ENCODE peak calls at places on chromosome 13, in six cellular contexts. R is H1, Y is SK-N-SH, O is GM12878, D is HCT116, L is K562. H is an unnamed sample.

GRCh38 chr13:38173403-38173802 is 176.2 kb upstream of the UFM1 start:
- DNase-seq in R (no peak), Y (no peak), O (no peak), D (no peak), L (no peak), H (no peak)

GRCh38 chr13:49343731-49344130 is 96.0 kb downstream of the CDADC1 start:
- DNase-seq in R (no peak), Y (no peak), O (no peak), D (no peak), L (no peak), H (no peak)

GRCh38 chr13:113063091-113063491 is 42.5 kb upstream of the F7 start:
- DNase-seq in R (no peak), Y (no peak), O (no peak), D (no peak), L (no peak), H (no peak)

GRCh38 chr13:48595330-48596127 is 58.2 kb upstream of the CYSLTR2 start:
- DNase-seq in R (peak), Y (peak), O (no peak), D (peak), L (peak), H (peak)

GRCh38 chr13:94332360-94333040 is 147.0 kb downstream of the DCT start:
- DNase-seq in R (no peak), Y (no peak), O (no peak), D (no peak), L (no peak), H (no peak)

GRCh38 chr13:25608181-25608580 is 236.4 kb downstream of the ATP8A2 start:
- DNase-seq in R (no peak), Y (no peak), O (no peak), D (no peak), L (no peak), H (no peak)

GRCh38 chr13:103698000-103698399 is 631.8 kb upstream of the SLC10A2 start:
- DNase-seq in R (no peak), Y (no peak), O (no peak), D (no peak), L (no peak), H (peak)

GRCh38 chr13:46797468-46798237 is 692 bp upstream of the ESD start:
- DNase-seq in R (no peak), Y (no peak), O (no peak), D (no peak), L (peak), H (no peak)

GRCh38 chr13:53064721-53065120 is 36.1 kb downstream of the OLFM4 start:
- DNase-seq in R (no peak), Y (peak), O (no peak), D (no peak), L (no peak), H (no peak)

GRCh38 chr13:19056355-19056880 is 125.2 kb downstream of the TUBA3C start:
- DNase-seq in R (no peak), Y (no peak), O (no peak), D (no peak), L (no peak), H (no peak)

GRCh38 chr13:60282708-60283107 is 114.3 kb upstream of the TDRD3 start:
- DNase-seq in R (no peak), Y (no peak), O (no peak), D (no peak), L (no peak), H (no peak)

GRCh38 chr13:23629566-23630272 is 59.5 kb downstream of the TNFRSF19 start:
- DNase-seq in R (no peak), Y (no peak), O (no peak), D (no peak), L (no peak), H (no peak)

GRCh38 chr13:91368101-91368500 is 20.6 kb downstream of the MIR17HG start:
- DNase-seq in R (no peak), Y (no peak), O (no peak), D (no peak), L (no peak), H (no peak)

GRCh38 chr13:47594833-47595232 is 406.2 kb downstream of the SUCLA2 start:
- DNase-seq in R (no peak), Y (no peak), O (no peak), D (no peak), L (peak), H (peak)

GRCh38 chr13:99686944-99687382 is 185.7 kb downstream of the TM9SF2 start:
- DNase-seq in R (peak), Y (no peak), O (no peak), D (no peak), L (peak), H (no peak)

GRCh38 chr13:97506511-97506910 is 72.5 kb downstream of the RAP2A start:
- DNase-seq in R (no peak), Y (no peak), O (no peak), D (no peak), L (no peak), H (no peak)

GRCh38 chr13:91154553-91154952 is 192.9 kb upstream of the MIR17HG start:
- DNase-seq in R (no peak), Y (no peak), O (no peak), D (no peak), L (no peak), H (no peak)

GRCh38 chr13:33676045-33676699 is 141.8 kb upstream of the RFC3 start:
- DNase-seq in R (no peak), Y (no peak), O (no peak), D (no peak), L (no peak), H (no peak)

GRCh38 chr13:101150998-101151397 is 265.3 kb downstream of the NALCN start:
- DNase-seq in R (no peak), Y (peak), O (no peak), D (no peak), L (no peak), H (no peak)

DNA sequence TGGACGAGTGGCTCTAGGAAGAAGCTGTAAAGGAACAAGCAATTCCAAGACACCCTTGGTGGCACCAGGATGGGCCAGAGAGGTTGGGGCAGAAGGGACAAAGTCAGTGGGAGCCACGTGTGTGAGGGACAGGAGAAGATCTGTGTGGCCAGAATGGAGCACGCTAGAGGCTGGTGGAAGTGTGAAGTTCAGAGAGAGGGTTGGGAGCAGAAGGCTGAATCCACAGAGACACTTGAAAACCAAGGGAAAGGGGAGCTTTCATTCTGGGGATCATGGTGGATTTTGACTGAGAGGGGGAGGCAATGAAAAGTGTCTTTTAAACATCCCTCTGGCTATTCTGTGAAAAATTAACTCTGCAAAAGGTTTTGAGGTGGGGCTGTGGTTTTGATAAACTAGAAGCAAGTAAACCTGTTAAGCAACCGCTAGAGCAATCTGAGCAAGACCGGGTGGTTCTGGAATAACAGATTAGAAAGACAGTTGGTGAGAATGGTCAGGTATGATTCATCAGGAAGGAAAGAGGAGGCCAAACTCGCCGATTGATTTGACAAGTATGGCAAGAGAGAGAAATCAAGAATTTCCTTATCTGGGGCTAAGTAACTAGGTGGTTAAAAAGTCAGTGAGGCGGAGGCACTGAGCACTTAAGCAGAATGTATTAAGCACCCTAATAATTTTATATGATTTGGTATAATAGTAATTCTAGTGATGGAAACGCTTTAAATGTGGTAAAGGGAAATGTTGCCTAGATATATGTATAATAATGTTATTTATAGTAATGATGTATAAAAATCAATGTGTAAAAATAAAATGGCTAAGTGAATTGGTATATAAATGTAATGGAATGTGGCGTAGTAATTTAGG is 140.0 kb downstream of the MYO16 start:
- DNase-seq in R (no peak), Y (no peak), O (no peak), D (no peak), L (peak), H (no peak)
- TF ChIP-seq JUND in R (no peak), Y (no peak), O (no peak), D (no peak), L (peak), H (no peak)

DNA sequence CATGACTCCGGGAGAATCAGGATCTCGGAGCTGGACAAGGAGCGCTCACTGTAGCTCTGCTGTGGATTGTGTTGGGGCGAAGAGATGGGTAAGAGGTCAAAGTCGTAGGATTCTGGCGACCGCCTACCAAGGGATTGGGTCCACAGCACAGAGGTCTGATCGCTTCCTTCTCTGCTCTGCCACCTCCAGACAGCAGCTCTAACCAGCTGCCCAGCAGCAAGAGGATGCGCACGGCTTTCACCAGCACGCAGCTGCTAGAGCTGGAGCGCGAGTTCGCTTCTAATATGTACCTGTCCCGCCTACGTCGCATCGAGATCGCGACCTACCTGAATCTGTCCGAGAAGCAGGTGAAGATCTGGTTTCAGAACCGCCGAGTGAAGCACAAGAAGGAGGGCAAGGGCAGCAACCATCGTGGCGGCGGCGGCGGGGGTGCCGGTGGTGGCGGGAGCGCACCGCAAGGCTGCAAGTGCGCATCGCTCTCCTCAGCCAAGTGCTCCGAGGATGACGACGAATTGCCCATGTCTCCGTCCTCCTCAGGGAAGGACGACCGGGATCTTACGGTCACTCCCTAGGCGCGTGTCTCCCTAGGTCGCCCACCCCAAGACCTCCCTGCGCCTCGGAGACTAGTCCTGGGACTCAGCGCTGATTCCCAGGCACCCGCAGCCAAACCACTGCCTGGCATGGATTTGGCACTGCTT is 1.2 kb downstream of the GSX1 start:
- DNase-seq in R (peak), Y (no peak), O (no peak), D (no peak), L (no peak), H (no peak)
- TF ChIP-seq JUND in R (no peak), Y (no peak), O (no peak), D (no peak), L (no peak), H (no peak)

GRCh38 chr13:43293986-43294880 is 270.8 kb downstream of the DNAJC15 start:
- DNase-seq in R (no peak), Y (no peak), O (no peak), D (no peak), L (no peak), H (no peak)
- TF ChIP-seq JUND in R (no peak), Y (no peak), O (no peak), D (no peak), L (no peak), H (no peak)

GRCh38 chr13:39913928-39914327 is 258.5 kb downstream of the COG6 start:
- DNase-seq in R (no peak), Y (no peak), O (no peak), D (no peak), L (no peak), H (peak)

GRCh38 chr13:39913339-39913738 is 257.9 kb downstream of the COG6 start:
- DNase-seq in R (no peak), Y (no peak), O (no peak), D (no peak), L (no peak), H (no peak)

GRCh38 chr13:39916330-39916729 is 260.9 kb downstream of the COG6 start:
- DNase-seq in R (no peak), Y (no peak), O (no peak), D (no peak), L (no peak), H (no peak)

GRCh38 chr13:39918837-39919236 is 263.4 kb downstream of the COG6 start:
- DNase-seq in R (no peak), Y (no peak), O (no peak), D (no peak), L (no peak), H (no peak)

DNA sequence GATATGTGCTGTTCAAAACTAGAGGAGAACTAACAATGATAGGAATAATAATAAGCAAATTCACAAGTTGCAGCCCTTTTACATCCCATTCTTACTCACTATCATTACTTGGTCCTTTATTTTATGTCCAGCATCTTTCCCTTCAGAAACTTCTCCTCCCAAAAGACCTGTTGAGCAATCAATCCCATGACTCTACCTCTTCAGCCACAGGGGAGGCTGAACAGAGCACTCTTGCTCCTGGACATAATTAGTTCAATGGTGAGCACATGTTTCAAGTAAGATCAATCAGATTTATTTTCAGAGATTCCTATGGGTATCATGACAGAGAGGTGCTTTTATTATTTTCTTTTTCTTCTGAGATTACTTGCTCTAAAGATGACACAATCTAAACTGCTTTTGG is 260.0 kb downstream of the COG6 start:
- DNase-seq in R (no peak), Y (no peak), O (no peak), D (no peak), L (no peak), H (no peak)
- TF ChIP-seq JUND in R (no peak), Y (no peak), O (no peak), D (no peak), L (no peak), H (no peak)